ENCODE peak calls at places on chromosomes 5 and 9, in four cellular contexts. One of them, this sample, is unnamed.

GRCh38 chr5:60223342-60223741 is 329.8 kb upstream of the PDE4D start:
- DNase-seq in kidney epithelial cell: peak
- DNase-seq in activated CD8-positive, alpha-beta memory T cell treated with anti-CD3 and anti-CD28 coated beads, Interleukin-2, amount 50 U/mL, for 4 hours: no peak
- DNase-seq in T-cell: no peak
- DNase-seq in this sample: no peak

GRCh38 chr9:72826954-72827953 is 125.6 kb downstream of the ALDH1A1 start:
- DNase-seq in T-cell: no peak
- DNase-seq in activated CD8-positive, alpha-beta memory T cell treated with anti-CD3 and anti-CD28 coated beads, Interleukin-2, amount 50 U/mL, for 4 hours: no peak
- DNase-seq in kidney epithelial cell: no peak
- DNase-seq in this sample: no peak

GRCh38 chr5:77898385-77898784 is 122.2 kb upstream of the TBCA start:
- DNase-seq in kidney epithelial cell: no peak
- DNase-seq in T-cell: no peak
- DNase-seq in activated CD8-positive, alpha-beta memory T cell treated with anti-CD3 and anti-CD28 coated beads, Interleukin-2, amount 50 U/mL, for 4 hours: no peak
- DNase-seq in this sample: no peak

GRCh38 chr9:34996905-34997279 is 7.3 kb downstream of the DNAJB5 start:
- DNase-seq in kidney epithelial cell: no peak
- DNase-seq in T-cell: no peak
- DNase-seq in activated CD8-positive, alpha-beta memory T cell treated with anti-CD3 and anti-CD28 coated beads, Interleukin-2, amount 50 U/mL, for 4 hours: no peak
- DNase-seq in this sample: no peak

GRCh38 chr9:137031904-137032639 is at the start of gene FUT7:
- DNase-seq in kidney epithelial cell: no peak
- DNase-seq in T-cell: no peak
- DNase-seq in activated CD8-positive, alpha-beta memory T cell treated with anti-CD3 and anti-CD28 coated beads, Interleukin-2, amount 50 U/mL, for 4 hours: no peak
- DNase-seq in this sample: peak

GRCh38 chr5:125286266-125286665 is 539.8 kb upstream of the ZNF608 start:
- DNase-seq in T-cell: no peak
- DNase-seq in kidney epithelial cell: no peak
- DNase-seq in activated CD8-positive, alpha-beta memory T cell treated with anti-CD3 and anti-CD28 coated beads, Interleukin-2, amount 50 U/mL, for 4 hours: no peak
- DNase-seq in this sample: no peak

GRCh38 chr9:21728781-21729180 is 73.7 kb upstream of the MTAP start:
- DNase-seq in activated CD8-positive, alpha-beta memory T cell treated with anti-CD3 and anti-CD28 coated beads, Interleukin-2, amount 50 U/mL, for 4 hours: no peak
- DNase-seq in kidney epithelial cell: no peak
- DNase-seq in T-cell: no peak
- DNase-seq in this sample: no peak

GRCh38 chr9:99253134-99253533 is 31.1 kb downstream of the SEC61B start:
- DNase-seq in kidney epithelial cell: no peak
- DNase-seq in T-cell: no peak
- DNase-seq in activated CD8-positive, alpha-beta memory T cell treated with anti-CD3 and anti-CD28 coated beads, Interleukin-2, amount 50 U/mL, for 4 hours: no peak
- DNase-seq in this sample: no peak

GRCh38 chr5:50709471-50709870 is 43.0 kb downstream of the PARP8 start:
- DNase-seq in activated CD8-positive, alpha-beta memory T cell treated with anti-CD3 and anti-CD28 coated beads, Interleukin-2, amount 50 U/mL, for 4 hours: no peak
- DNase-seq in kidney epithelial cell: no peak
- DNase-seq in T-cell: no peak
- DNase-seq in this sample: no peak

GRCh38 chr5:73777192-73777591 is 151.2 kb downstream of the ARHGEF28 start:
- DNase-seq in T-cell: no peak
- DNase-seq in activated CD8-positive, alpha-beta memory T cell treated with anti-CD3 and anti-CD28 coated beads, Interleukin-2, amount 50 U/mL, for 4 hours: no peak
- DNase-seq in kidney epithelial cell: no peak
- DNase-seq in this sample: no peak

GRCh38 chr5:15579193-15579990 is 79.4 kb downstream of the FBXL7 start:
- DNase-seq in kidney epithelial cell: no peak
- DNase-seq in T-cell: no peak
- DNase-seq in activated CD8-positive, alpha-beta memory T cell treated with anti-CD3 and anti-CD28 coated beads, Interleukin-2, amount 50 U/mL, for 4 hours: no peak
- DNase-seq in this sample: no peak

GRCh38 chr5:127571732-127572131 is 54.3 kb downstream of the PRRC1 start:
- DNase-seq in kidney epithelial cell: no peak
- DNase-seq in activated CD8-positive, alpha-beta memory T cell treated with anti-CD3 and anti-CD28 coated beads, Interleukin-2, amount 50 U/mL, for 4 hours: no peak
- DNase-seq in T-cell: no peak
- DNase-seq in this sample: no peak

GRCh38 chr5:83895860-83896259 is 175.2 kb upstream of the HAPLN1 start:
- DNase-seq in T-cell: no peak
- DNase-seq in activated CD8-positive, alpha-beta memory T cell treated with anti-CD3 and anti-CD28 coated beads, Interleukin-2, amount 50 U/mL, for 4 hours: no peak
- DNase-seq in kidney epithelial cell: peak
- DNase-seq in this sample: no peak

GRCh38 chr5:132962429-132962928 is 955 bp downstream of the AFF4 start:
- DNase-seq in T-cell: peak
- DNase-seq in activated CD8-positive, alpha-beta memory T cell treated with anti-CD3 and anti-CD28 coated beads, Interleukin-2, amount 50 U/mL, for 4 hours: no peak
- DNase-seq in kidney epithelial cell: no peak
- DNase-seq in this sample: peak

GRCh38 chr5:112419596-112420110 is 576 bp upstream of the EPB41L4A start:
- DNase-seq in kidney epithelial cell: no peak
- DNase-seq in T-cell: no peak
- DNase-seq in activated CD8-positive, alpha-beta memory T cell treated with anti-CD3 and anti-CD28 coated beads, Interleukin-2, amount 50 U/mL, for 4 hours: no peak
- DNase-seq in this sample: no peak

GRCh38 chr5:121526908-121527307 is 324.8 kb upstream of the FTMT start:
- DNase-seq in activated CD8-positive, alpha-beta memory T cell treated with anti-CD3 and anti-CD28 coated beads, Interleukin-2, amount 50 U/mL, for 4 hours: no peak
- DNase-seq in kidney epithelial cell: no peak
- DNase-seq in T-cell: no peak
- DNase-seq in this sample: no peak

GRCh38 chr9:108885643-108886348 is 23.7 kb downstream of the ACTL7A start:
- DNase-seq in activated CD8-positive, alpha-beta memory T cell treated with anti-CD3 and anti-CD28 coated beads, Interleukin-2, amount 50 U/mL, for 4 hours: peak
- DNase-seq in kidney epithelial cell: peak
- DNase-seq in T-cell: no peak
- DNase-seq in this sample: no peak

GRCh38 chr9:137913771-137914767 is 36.5 kb downstream of the CACNA1B start:
- DNase-seq in activated CD8-positive, alpha-beta memory T cell treated with anti-CD3 and anti-CD28 coated beads, Interleukin-2, amount 50 U/mL, for 4 hours: no peak
- DNase-seq in kidney epithelial cell: no peak
- DNase-seq in T-cell: no peak
- DNase-seq in this sample: no peak

GRCh38 chr5:132057498-132058255 is 2.8 kb upstream of the IL3 start:
- DNase-seq in kidney epithelial cell: no peak
- DNase-seq in T-cell: no peak
- DNase-seq in activated CD8-positive, alpha-beta memory T cell treated with anti-CD3 and anti-CD28 coated beads, Interleukin-2, amount 50 U/mL, for 4 hours: peak
- DNase-seq in this sample: no peak

GRCh38 chr5:156406023-156406422 is 79.1 kb downstream of the SGCD start:
- DNase-seq in activated CD8-positive, alpha-beta memory T cell treated with anti-CD3 and anti-CD28 coated beads, Interleukin-2, amount 50 U/mL, for 4 hours: no peak
- DNase-seq in kidney epithelial cell: no peak
- DNase-seq in T-cell: no peak
- DNase-seq in this sample: no peak

GRCh38 chr5:77563475-77563874 is 71.4 kb upstream of the WDR41 start:
- DNase-seq in kidney epithelial cell: no peak
- DNase-seq in activated CD8-positive, alpha-beta memory T cell treated with anti-CD3 and anti-CD28 coated beads, Interleukin-2, amount 50 U/mL, for 4 hours: no peak
- DNase-seq in T-cell: no peak
- DNase-seq in this sample: no peak

GRCh38 chr5:177478711-177479646 is 5.5 kb upstream of the DBN1 start:
- DNase-seq in activated CD8-positive, alpha-beta memory T cell treated with anti-CD3 and anti-CD28 coated beads, Interleukin-2, amount 50 U/mL, for 4 hours: peak
- DNase-seq in T-cell: no peak
- DNase-seq in kidney epithelial cell: no peak
- DNase-seq in this sample: no peak

GRCh38 chr5:72183231-72183630 is 76.0 kb downstream of the MAP1B start:
- DNase-seq in T-cell: no peak
- DNase-seq in activated CD8-positive, alpha-beta memory T cell treated with anti-CD3 and anti-CD28 coated beads, Interleukin-2, amount 50 U/mL, for 4 hours: no peak
- DNase-seq in kidney epithelial cell: no peak
- DNase-seq in this sample: no peak

GRCh38 chr5:80961376-80962281 is 1.5 kb downstream of the RASGRF2 start:
- DNase-seq in kidney epithelial cell: no peak
- DNase-seq in activated CD8-positive, alpha-beta memory T cell treated with anti-CD3 and anti-CD28 coated beads, Interleukin-2, amount 50 U/mL, for 4 hours: peak
- DNase-seq in T-cell: peak
- DNase-seq in this sample: peak

GRCh38 chr5:84384604-84385575 is at the start of gene EDIL3:
- DNase-seq in activated CD8-positive, alpha-beta memory T cell treated with anti-CD3 and anti-CD28 coated beads, Interleukin-2, amount 50 U/mL, for 4 hours: no peak
- DNase-seq in kidney epithelial cell: no peak
- DNase-seq in T-cell: no peak
- DNase-seq in this sample: no peak

GRCh38 chr5:19986036-19986619 is 1.9 kb downstream of the CDH18 start:
- DNase-seq in T-cell: no peak
- DNase-seq in activated CD8-positive, alpha-beta memory T cell treated with anti-CD3 and anti-CD28 coated beads, Interleukin-2, amount 50 U/mL, for 4 hours: no peak
- DNase-seq in kidney epithelial cell: no peak
- DNase-seq in this sample: no peak

GRCh38 chr9:106862115-106862945 is 636 bp upstream of the ZNF462 start:
- DNase-seq in kidney epithelial cell: no peak
- DNase-seq in activated CD8-positive, alpha-beta memory T cell treated with anti-CD3 and anti-CD28 coated beads, Interleukin-2, amount 50 U/mL, for 4 hours: no peak
- DNase-seq in T-cell: no peak
- DNase-seq in this sample: no peak

GRCh38 chr5:133403741-133404364 is 208.5 kb downstream of the FSTL4 start:
- DNase-seq in activated CD8-positive, alpha-beta memory T cell treated with anti-CD3 and anti-CD28 coated beads, Interleukin-2, amount 50 U/mL, for 4 hours: no peak
- DNase-seq in kidney epithelial cell: no peak
- DNase-seq in T-cell: no peak
- DNase-seq in this sample: no peak

GRCh38 chr5:1182633-1183423 is 18.6 kb upstream of the SLC6A19 start:
- DNase-seq in T-cell: no peak
- DNase-seq in activated CD8-positive, alpha-beta memory T cell treated with anti-CD3 and anti-CD28 coated beads, Interleukin-2, amount 50 U/mL, for 4 hours: no peak
- DNase-seq in kidney epithelial cell: no peak
- DNase-seq in this sample: no peak

GRCh38 chr5:43121565-43122484 is 1.1 kb downstream of the ZNF131 start:
- DNase-seq in kidney epithelial cell: peak
- DNase-seq in activated CD8-positive, alpha-beta memory T cell treated with anti-CD3 and anti-CD28 coated beads, Interleukin-2, amount 50 U/mL, for 4 hours: no peak
- DNase-seq in T-cell: no peak
- DNase-seq in this sample: peak

GRCh38 chr5:154220625-154221024 is 30.1 kb downstream of the GALNT10 start:
- DNase-seq in kidney epithelial cell: peak
- DNase-seq in activated CD8-positive, alpha-beta memory T cell treated with anti-CD3 and anti-CD28 coated beads, Interleukin-2, amount 50 U/mL, for 4 hours: no peak
- DNase-seq in T-cell: no peak
- DNase-seq in this sample: no peak